ENCODE peak calls at places on chromosomes 13 and 19, in six cellular contexts. D, I, Y, R, E and Z are unnamed samples.

GRCh38 chr13:95452376-95452775 is 100.1 kb upstream of the CLDN10 start:
- DNase-seq in D (no peak), I (peak; percentile 48), R (no peak), E (no peak), Y (no peak), Z (no peak)

GRCh38 chr13:43285891-43286602 is 262.7 kb downstream of the DNAJC15 start:
- DNase-seq in Y (no peak), D (no peak), I (peak; percentile 33), E (no peak), R (no peak), Z (no peak)

GRCh38 chr13:80296638-80297037 is 44.3 kb downstream of the SPRY2 start:
- DNase-seq in Y (no peak), E (no peak), D (no peak), I (no peak), R (no peak), Z (no peak)

GRCh38 chr19:27775395-27775794 is 1437.6 kb downstream of the UQCRFS1 start:
- DNase-seq in Y (no peak), D (no peak), R (no peak), I (no peak), E (no peak), Z (no peak)

GRCh38 chr13:27667946-27668345 is 46.3 kb downstream of the POLR1D start:
- DNase-seq in E (no peak), D (no peak), I (no peak), R (no peak), Y (no peak), Z (peak; percentile 75)

GRCh38 chr19:33621811-33622504 is at the start of gene CHST8:
- DNase-seq in R (no peak), D (no peak), I (no peak), E (peak; percentile 59), Y (no peak), Z (peak; percentile 53)

GRCh38 chr13:43019811-43020210 is 3.6 kb upstream of the DNAJC15 start:
- DNase-seq in D (no peak), I (no peak), E (no peak), R (no peak), Y (no peak), Z (no peak)

GRCh38 chr19:2775556-2776430 is 7.3 kb downstream of the SGTA start:
- DNase-seq in I (no peak), D (peak; percentile 83), E (peak; percentile 91), Y (peak; percentile 85), R (no peak), Z (peak; percentile 36)

GRCh38 chr13:25171517-25172302 is at the start of gene AMER2:
- DNase-seq in R (no peak), E (no peak), I (no peak), Y (no peak), D (peak; percentile 10), Z (peak; percentile 72)

GRCh38 chr19:32318884-32319520 is 26.4 kb upstream of the ZNF507 start:
- DNase-seq in R (no peak), Y (no peak), D (peak; percentile 39), E (no peak), I (peak; percentile 23), Z (peak; percentile 23)

GRCh38 chr13:91046715-91047327 is 300.7 kb upstream of the MIR17HG start:
- DNase-seq in Y (no peak), E (no peak), D (no peak), R (no peak), I (no peak), Z (peak; percentile 27)

GRCh38 chr19:10346509-10346908 is 7.1 kb upstream of the ICAM3 start:
- DNase-seq in E (no peak), R (no peak), D (no peak), Y (no peak), I (no peak), Z (no peak)

GRCh38 chr19:378706-379105 is 30.2 kb downstream of the C2CD4C start:
- DNase-seq in D (no peak), R (no peak), E (peak; percentile 36), Y (no peak), I (no peak), Z (no peak)

GRCh38 chr19:938233-938923 is 12.5 kb downstream of the ARID3A start:
- DNase-seq in D (no peak), Y (no peak), I (no peak), E (no peak), R (no peak), Z (no peak)

GRCh38 chr19:36246006-36246391 is 31.1 kb downstream of the ZNF146 start:
- DNase-seq in Y (no peak), E (no peak), I (no peak), D (no peak), R (no peak), Z (no peak)

GRCh38 chr13:113585828-113586355 is 1.3 kb downstream of the TFDP1 start:
- DNase-seq in I (no peak), E (peak; percentile 46), Y (no peak), D (peak; percentile 5), R (no peak), Z (peak; percentile 13)

GRCh38 chr13:76210262-76210661 is 574.1 kb downstream of the LMO7 start:
- DNase-seq in R (no peak), I (peak; percentile 29), Y (no peak), E (no peak), D (no peak), Z (no peak)

GRCh38 chr19:45523642-45524256 is 16.5 kb downstream of the VASP start:
- DNase-seq in E (peak; percentile 93), Y (peak; percentile 79), D (peak; percentile 82), R (peak; percentile 22), I (peak; percentile 83), Z (peak; percentile 90)

GRCh38 chr19:15111758-15112157 is 4.6 kb downstream of the SYDE1 start:
- DNase-seq in E (no peak), I (no peak), R (no peak), D (no peak), Y (no peak), Z (no peak)

GRCh38 chr13:77330009-77330471 is 3.1 kb upstream of the MYCBP2 start:
- DNase-seq in I (no peak), R (no peak), Y (no peak), D (no peak), E (no peak), Z (no peak)

GRCh38 chr13:94708031-94708571 is 4.2 kb downstream of the SOX21 start:
- DNase-seq in Y (no peak), D (no peak), I (no peak), R (no peak), E (no peak), Z (no peak)

GRCh38 chr19:55681131-55682087 is 6.4 kb downstream of the EPN1 start:
- DNase-seq in R (no peak), E (no peak), D (no peak), Y (no peak), I (no peak), Z (peak; percentile 63)

GRCh38 chr13:109875746-109876145 is 89.4 kb upstream of the IRS2 start:
- DNase-seq in D (no peak), Y (no peak), E (no peak), R (no peak), I (no peak), Z (no peak)

GRCh38 chr19:8611890-8612806 is 1.6 kb upstream of the ADAMTS10 start:
- DNase-seq in D (no peak), Y (no peak), I (peak; percentile 21), E (peak; percentile 95), R (no peak), Z (peak; percentile 55)

GRCh38 chr13:112098699-112099098 is 31.8 kb downstream of the SOX1 start:
- DNase-seq in E (no peak), D (no peak), R (no peak), I (no peak), Y (no peak), Z (no peak)

GRCh38 chr19:20247016-20247683 is 80.1 kb downstream of the ZNF486 start:
- DNase-seq in Y (peak; percentile 34), R (no peak), I (peak; percentile 5), D (peak; percentile 61), E (no peak), Z (peak; percentile 72)